ENCODE peak calls at places on chromosomes 6 and 20, in four cellular contexts. A, F, K and D are unnamed samples.

GRCh38 chr6:52399511-52400315 is 20.4 kb upstream of the EFHC1 start:
- DNase-seq in A (no peak), F (peak; percentile 60), K (peak; percentile 35), D (peak; percentile 58)

GRCh38 chr6:52990342-52990741 is 4.7 kb downstream of the GSTA4 start:
- DNase-seq in A (no peak), F (peak; percentile 33), K (no peak), D (no peak)

GRCh38 chr6:144055121-144055931 is 40.0 kb downstream of the SF3B5 start:
- DNase-seq in A (no peak), F (no peak), K (no peak), D (no peak)

GRCh38 chr6:41200296-41200900 is 551 bp downstream of the TREML2 start:
- DNase-seq in A (no peak), F (no peak), K (no peak), D (no peak)

GRCh38 chr6:28657756-28658465 is 132.2 kb downstream of the GPX5 start:
- DNase-seq in A (peak; percentile 45), F (peak; percentile 59), K (peak; percentile 29), D (peak; percentile 65)

GRCh38 chr20:24379116-24379927 is 90.1 kb upstream of the SYNDIG1 start:
- DNase-seq in A (no peak), F (no peak), K (no peak), D (no peak)

GRCh38 chr6:143429970-143430369 is 20.5 kb downstream of the ADAT2 start:
- DNase-seq in A (no peak), F (no peak), K (no peak), D (no peak)

GRCh38 chr6:128710305-128710704 is 172.6 kb upstream of the LAMA2 start:
- DNase-seq in A (no peak), F (no peak), K (no peak), D (no peak)

GRCh38 chr6:166910601-166911000 is 45.7 kb downstream of the RNASET2 start:
- DNase-seq in A (no peak), F (no peak), K (no peak), D (no peak)

GRCh38 chr6:16305246-16305725 is 66.9 kb downstream of the GMPR start:
- DNase-seq in A (no peak), F (no peak), K (no peak), D (no peak)